ENCODE peak calls at places on chromosome 1, in seven cellular contexts. X is stimulated activated CD8-positive, alpha-beta memory T cell treated with anti-CD3 and anti-CD28 coated beads, Interleukin-15, amount 100 ng/mL, for 1 hour; W is SK-N-SH; Q is islet precursor cell; J is mesothelial cell of epicardium; C is prostate gland; A is activated CD8-positive, alpha-beta memory T cell treated with anti-CD3 and anti-CD28 coated beads, Interleukin-2, amount 50 U/mL, for 48 hours. U is an unnamed sample.

GRCh38 chr1:55249646-55250398 is 34.7 kb upstream of the USP24 start:
- DNase-seq in X (no peak), W (no peak), Q (no peak), J (no peak), C (no peak), A (no peak), U (no peak)

GRCh38 chr1:59061876-59062275 is 235.0 kb upstream of the FGGY start:
- DNase-seq in X (no peak), W (no peak), Q (no peak), J (no peak), C (peak; percentile 59), A (no peak), U (no peak)

GRCh38 chr1:198125995-198126758 is 30.6 kb upstream of the NEK7 start:
- DNase-seq in X (no peak), W (no peak), Q (no peak), J (no peak), C (no peak), A (no peak), U (no peak)

GRCh38 chr1:64836792-64837191 is 91.9 kb downstream of the RAVER2 start:
- DNase-seq in X (no peak), W (no peak), Q (no peak), J (no peak), C (no peak), A (no peak), U (no peak)

GRCh38 chr1:12669529-12670068 is 25.7 kb downstream of the AADACL4 start:
- DNase-seq in X (no peak), W (no peak), Q (no peak), J (no peak), C (no peak), A (no peak), U (no peak)

GRCh38 chr1:62397301-62397700 is 39.5 kb upstream of the USP1 start:
- DNase-seq in X (no peak), W (no peak), Q (no peak), J (no peak), C (no peak), A (no peak), U (no peak)

GRCh38 chr1:86429830-86430229 is 5.9 kb downstream of the CLCA2 start:
- DNase-seq in X (no peak), W (no peak), Q (no peak), J (no peak), C (peak; percentile 47), A (no peak), U (no peak)

GRCh38 chr1:225146478-225146877 is 217.0 kb downstream of the DNAH14 start:
- DNase-seq in X (no peak), W (peak; percentile 8), Q (peak; percentile 50), J (no peak), C (no peak), A (no peak), U (no peak)

GRCh38 chr1:109253803-109254620 is 4.7 kb downstream of the CELSR2 start:
- DNase-seq in X (no peak), W (peak; percentile 83), Q (peak; percentile 85), J (no peak), C (no peak), A (no peak), U (no peak)

GRCh38 chr1:115478933-115479551 is 141.0 kb upstream of the NGF start:
- DNase-seq in X (no peak), W (peak; percentile 71), Q (peak; percentile 44), J (no peak), C (peak; percentile 24), A (no peak), U (no peak)

GRCh38 chr1:5743435-5744095 is 248.7 kb downstream of the NPHP4 start:
- DNase-seq in X (no peak), W (no peak), Q (no peak), J (no peak), C (no peak), A (no peak), U (no peak)

GRCh38 chr1:247367786-247368342 is 36.2 kb upstream of the ZNF496 start:
- DNase-seq in X (no peak), W (no peak), Q (no peak), J (no peak), C (no peak), A (no peak), U (no peak)

GRCh38 chr1:237012789-237013383 is 8.6 kb upstream of the MT1HL1 start:
- DNase-seq in X (no peak), W (peak; percentile 28), Q (no peak), J (no peak), C (no peak), A (no peak), U (no peak)

GRCh38 chr1:155052412-155053400 is 1.6 kb downstream of the ADAM15 start:
- DNase-seq in X (no peak), W (peak; percentile 59), Q (no peak), J (no peak), C (peak; percentile 37), A (peak; percentile 61), U (no peak)

GRCh38 chr1:58592521-58593134 is 15.6 kb upstream of the TACSTD2 start:
- DNase-seq in X (no peak), W (no peak), Q (peak; percentile 75), J (no peak), C (peak; percentile 63), A (no peak), U (peak; percentile 12)